ENCODE peak calls at places on chromosomes 1 and 21, in nine cellular contexts. V is EH; K is neuronal stem cell; L is midbrain; Q is activated CD8-positive, alpha-beta T cell treated with anti-CD3 and anti-CD28 coated beads, Interleukin-2, amount 10 ng/mL, durations not matched to agents 7 days and 5 days; Z is fibroblast of mammary gland; B is iPS-NIHi11; N is stimulated activated CD8-positive, alpha-beta memory T cell treated with anti-CD3 and anti-CD28 coated beads, Interleukin-15, amount 100 ng/mL, for 24 hours; I is A549. S is an unnamed sample.

GRCh38 chr1:207112907-207113306 is 8.9 kb downstream of the C4BPA start:
- DNase-seq in V (no peak), K (no peak), L (no peak), Q (no peak), Z (no peak), B (no peak), N (no peak), I (no peak), S (no peak)

GRCh38 chr1:17765444-17766411 is 10.6 kb downstream of the ACTL8 start:
- DNase-seq in V (peak), K (no peak), L (no peak), Q (no peak), Z (peak), B (no peak), N (no peak), I (peak), S (peak)

GRCh38 chr1:173507205-173507846 is 30.2 kb downstream of the PRDX6 start:
- DNase-seq in V (peak), K (peak), L (peak), Q (no peak), Z (peak), B (peak), N (no peak), I (no peak), S (peak)

GRCh38 chr1:246208120-246208519 is 299.0 kb downstream of the SMYD3 start:
- DNase-seq in V (peak), K (no peak), L (no peak), Q (no peak), Z (no peak), B (no peak), N (no peak), I (no peak), S (no peak)

GRCh38 chr1:92081031-92081430 is 886 bp downstream of the BTBD8 start:
- DNase-seq in V (no peak), K (no peak), L (peak), Q (no peak), Z (no peak), B (no peak), N (no peak), I (no peak), S (no peak)

GRCh38 chr21:32712043-32712442 is 15.8 kb downstream of the SYNJ1 start:
- DNase-seq in V (no peak), K (no peak), L (no peak), Q (peak), Z (no peak), B (no peak), N (no peak), I (no peak), S (peak)

GRCh38 chr1:43565600-43566360 is 35.1 kb downstream of the PTPRF start:
- DNase-seq in V (peak), K (peak), L (peak), Q (peak), Z (peak), B (peak), N (no peak), I (no peak), S (peak)

GRCh38 chr1:221994274-221994698 is 252.4 kb upstream of the DUSP10 start:
- DNase-seq in V (peak), K (no peak), L (no peak), Q (peak), Z (peak), B (no peak), N (peak), I (no peak), S (peak)

GRCh38 chr1:151998611-151999362 is 5.1 kb upstream of the S100A10 start:
- DNase-seq in V (no peak), K (no peak), L (no peak), Q (no peak), Z (peak), B (no peak), N (no peak), I (no peak), S (no peak)

GRCh38 chr1:3611170-3612019 is at the start of gene MEGF6:
- DNase-seq in V (peak), K (peak), L (no peak), Q (peak), Z (no peak), B (peak), N (peak), I (peak), S (no peak)

GRCh38 chr1:27348861-27349783 is 7.3 kb downstream of the SYTL1 start:
- DNase-seq in V (peak), K (peak), L (no peak), Q (peak), Z (no peak), B (peak), N (no peak), I (peak), S (peak)

GRCh38 chr1:86324423-86324822 is 71.7 kb downstream of the ODF2L start:
- DNase-seq in V (no peak), K (no peak), L (no peak), Q (no peak), Z (no peak), B (no peak), N (no peak), I (no peak), S (no peak)

GRCh38 chr1:198549863-198550262 is 9.4 kb upstream of the ATP6V1G3 start:
- DNase-seq in V (no peak), K (no peak), L (no peak), Q (no peak), Z (no peak), B (no peak), N (no peak), I (no peak), S (no peak)

GRCh38 chr21:30676737-30677136 is 34.1 kb downstream of the KRTAP20-3 start:
- DNase-seq in V (no peak), K (no peak), L (no peak), Q (no peak), Z (no peak), B (no peak), N (no peak), I (no peak), S (peak)

GRCh38 chr1:112196008-112196588 is 199.9 kb upstream of the CTTNBP2NL start:
- DNase-seq in V (no peak), K (no peak), L (no peak), Q (no peak), Z (no peak), B (no peak), N (no peak), I (no peak), S (no peak)

GRCh38 chr1:47984175-47984789 is 12.9 kb downstream of the TRABD2B start:
- DNase-seq in V (no peak), K (no peak), L (no peak), Q (no peak), Z (no peak), B (peak), N (no peak), I (no peak), S (no peak)

GRCh38 chr21:46048926-46049889 is 48.7 kb upstream of the COL6A2 start:
- DNase-seq in V (peak), K (no peak), L (no peak), Q (no peak), Z (peak), B (no peak), N (no peak), I (no peak), S (peak)

GRCh38 chr1:172906778-172907592 is 143.8 kb downstream of the TNFSF18 start:
- DNase-seq in V (peak), K (no peak), L (no peak), Q (peak), Z (peak), B (no peak), N (no peak), I (no peak), S (peak)

GRCh38 chr1:198024782-198025181 is 107.6 kb downstream of the LHX9 start:
- DNase-seq in V (peak), K (no peak), L (no peak), Q (no peak), Z (peak), B (no peak), N (no peak), I (no peak), S (peak)

GRCh38 chr21:44930543-44930981 is 9.3 kb upstream of the SLX9 start:
- DNase-seq in V (no peak), K (no peak), L (no peak), Q (peak), Z (no peak), B (no peak), N (no peak), I (no peak), S (no peak)

GRCh38 chr1:198387587-198387986 is 152.9 kb downstream of the ATP6V1G3 start:
- DNase-seq in V (peak), K (no peak), L (no peak), Q (no peak), Z (no peak), B (no peak), N (no peak), I (no peak), S (no peak)

S was measured in RPMI7951.